ENCODE peak calls at places on chromosomes 5 and 9, in five cellular contexts. E, U, P, W and L are unnamed samples.

GRCh38 chr9:130765135-130766030 is 69.7 kb upstream of the ABL1 start:
- DNase-seq in E (no peak), U (no peak), P (peak; percentile 43), W (no peak), L (no peak)

GRCh38 chr5:73441377-73441776 is 7.2 kb downstream of the FOXD1 start:
- DNase-seq in E (no peak), U (no peak), P (peak; percentile 35), W (no peak), L (no peak)

GRCh38 chr5:82364497-82364896 is 86.3 kb upstream of the RPS23 start:
- DNase-seq in E (no peak), U (no peak), P (peak; percentile 80), W (no peak), L (peak; percentile 48)

GRCh38 chr9:112887377-112887776 is 3.3 kb downstream of the SLC46A2 start:
- DNase-seq in E (peak; percentile 12), U (no peak), P (no peak), W (peak; percentile 77), L (peak; percentile 59)

GRCh38 chr5:2017540-2018389 is 135.0 kb upstream of the IRX4 start:
- DNase-seq in E (peak; percentile 8), U (peak; percentile 33), P (peak; percentile 34), W (no peak), L (peak; percentile 50)

GRCh38 chr9:81635526-81636279 is 53.6 kb downstream of the TLE1 start:
- DNase-seq in E (no peak), U (no peak), P (peak; percentile 78), W (no peak), L (no peak)

GRCh38 chr5:36491860-36492259 is 114.5 kb upstream of the SLC1A3 start:
- DNase-seq in E (no peak), U (no peak), P (no peak), W (no peak), L (peak; percentile 12)

GRCh38 chr5:142720561-142721275 is 34.8 kb upstream of the FGF1 start:
- DNase-seq in E (peak; percentile 45), U (no peak), P (no peak), W (peak; percentile 25), L (no peak)

GRCh38 chr5:67059747-67060490 is 136.7 kb downstream of the CD180 start:
- DNase-seq in E (no peak), U (no peak), P (peak; percentile 31), W (no peak), L (no peak)

GRCh38 chr5:107669543-107670027 is 1.2 kb downstream of the EFNA5 start:
- DNase-seq in E (no peak), U (no peak), P (peak; percentile 36), W (peak; percentile 55), L (peak; percentile 53)

GRCh38 chr9:12702160-12702758 is 9.1 kb downstream of the TYRP1 start:
- DNase-seq in E (peak; percentile 3), U (peak; percentile 56), P (peak; percentile 80), W (peak; percentile 54), L (peak; percentile 80)

GRCh38 chr9:73125651-73126050 is 26.0 kb upstream of the ANXA1 start:
- DNase-seq in E (no peak), U (no peak), P (peak; percentile 87), W (no peak), L (no peak)

GRCh38 chr5:54186912-54187445 is 123.4 kb downstream of the ARL15 start:
- DNase-seq in E (no peak), U (no peak), P (peak; percentile 5), W (peak; percentile 28), L (peak; percentile 17)

GRCh38 chr5:8577792-8578191 is 708.8 kb downstream of the MTRR start:
- DNase-seq in E (no peak), U (no peak), P (peak; percentile 3), W (no peak), L (no peak)

GRCh38 chr9:112380771-112381181 is 868 bp downstream of the HSDL2 start:
- DNase-seq in E (peak; percentile 42), U (no peak), P (peak; percentile 48), W (no peak), L (no peak)

GRCh38 chr9:13026956-13027355 is 252.1 kb downstream of the LURAP1L start:
- DNase-seq in E (no peak), U (no peak), P (no peak), W (no peak), L (no peak)

GRCh38 chr9:82234160-82234943 is 245.8 kb downstream of the SPATA31D1 start:
- DNase-seq in E (no peak), U (no peak), P (no peak), W (no peak), L (no peak)

GRCh38 chr9:69027355-69028097 is 8.0 kb upstream of the FXN start:
- DNase-seq in E (peak; percentile 54), U (peak; percentile 65), P (peak; percentile 58), W (peak; percentile 49), L (peak; percentile 71)

GRCh38 chr9:82526629-82527028 is 536.3 kb downstream of the RASEF start:
- DNase-seq in E (no peak), U (no peak), P (no peak), W (no peak), L (no peak)

GRCh38 chr5:457195-457961 is 14.4 kb downstream of the EXOC3 start:
- DNase-seq in E (no peak), U (no peak), P (no peak), W (peak; percentile 12), L (no peak)

GRCh38 chr5:33372721-33373120 is 68.0 kb upstream of the TARS1 start:
- DNase-seq in E (no peak), U (no peak), P (peak; percentile 9), W (no peak), L (no peak)

GRCh38 chr5:69414885-69415583 is at the start of gene MARVELD2:
- DNase-seq in E (peak; percentile 81), U (peak; percentile 77), P (peak; percentile 77), W (peak; percentile 94), L (peak; percentile 90)

GRCh38 chr5:132497488-132497997 is 7.0 kb upstream of the IRF1 start:
- DNase-seq in E (no peak), U (no peak), P (peak; percentile 97), W (peak; percentile 66), L (no peak)

GRCh38 chr9:130794923-130795495 is 40.0 kb upstream of the ABL1 start:
- DNase-seq in E (no peak), U (no peak), P (peak; percentile 53), W (no peak), L (no peak)

GRCh38 chr9:95067888-95068287 is 249.6 kb downstream of the FANCC start:
- DNase-seq in E (no peak), U (no peak), P (peak; percentile 56), W (no peak), L (no peak)

GRCh38 chr5:179827684-179828083 is 7.0 kb downstream of the SQSTM1 start:
- DNase-seq in E (no peak), U (no peak), P (peak; percentile 77), W (no peak), L (no peak)

GRCh38 chr5:91318727-91319126 is 64.4 kb downstream of the ARRDC3 start:
- DNase-seq in E (no peak), U (no peak), P (no peak), W (no peak), L (no peak)

GRCh38 chr5:55855509-55855908 is 4.4 kb downstream of the IL31RA start:
- DNase-seq in E (no peak), U (no peak), P (no peak), W (no peak), L (no peak)

DNA sequence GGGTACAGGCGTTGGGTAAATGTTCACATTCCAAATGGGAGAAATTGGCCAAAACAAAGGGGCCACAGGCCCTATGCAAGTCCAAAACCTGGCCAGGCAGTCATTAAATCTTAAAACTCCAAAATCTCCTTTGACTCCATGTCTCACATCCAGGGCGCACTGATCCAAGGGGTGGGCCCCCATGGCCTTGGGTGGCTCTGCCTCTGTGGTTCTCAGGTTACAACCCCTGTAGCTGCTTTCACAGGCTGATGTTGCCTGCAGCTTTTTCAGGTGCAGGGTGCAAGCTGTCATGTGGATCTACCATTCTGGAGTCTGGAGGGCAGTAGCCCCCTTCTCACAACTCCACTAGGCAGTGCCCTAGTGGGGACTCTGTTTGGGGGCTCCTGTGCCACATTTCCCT is 44.8 kb downstream of the NLN start:
- DNase-seq in E (no peak), U (no peak), P (no peak), W (peak; percentile 31), L (no peak)
- H2AFZ ChIP-seq in E (no peak overlapping the region), U (no peak overlapping the region), P (no peak overlapping the region), W (no peak overlapping the region), L (no peak overlapping the region)

GRCh38 chr5:150490754-150491153 is 17.2 kb upstream of the NDST1 start:
- DNase-seq in E (no peak), U (no peak), P (peak; percentile 13), W (no peak), L (no peak)

GRCh38 chr5:150491876-150492275 is 16.1 kb upstream of the NDST1 start:
- DNase-seq in E (no peak), U (no peak), P (no peak), W (no peak), L (no peak)

GRCh38 chr5:150489358-150490295 is 18.3 kb upstream of the NDST1 start:
- DNase-seq in E (no peak), U (no peak), P (peak; percentile 82), W (peak; percentile 58), L (no peak)

GRCh38 chr5:150490296-150490669 is 17.6 kb upstream of the NDST1 start:
- DNase-seq in E (no peak), U (no peak), P (peak; percentile 10), W (no peak), L (no peak)

GRCh38 chr5:150492621-150493020 is 15.3 kb upstream of the NDST1 start:
- DNase-seq in E (no peak), U (no peak), P (peak; percentile 94), W (no peak), L (no peak)
- H4K20me1 ChIP-seq in E (peaks cover 63% of the 10 kb centered on the region), U (no peaks in the 10 kb centered on the region), P (no peaks in the 10 kb centered on the region), W (peaks cover 2% of the 10 kb centered on the region), L (peaks cover 44% of the 10 kb centered on the region)

DNA sequence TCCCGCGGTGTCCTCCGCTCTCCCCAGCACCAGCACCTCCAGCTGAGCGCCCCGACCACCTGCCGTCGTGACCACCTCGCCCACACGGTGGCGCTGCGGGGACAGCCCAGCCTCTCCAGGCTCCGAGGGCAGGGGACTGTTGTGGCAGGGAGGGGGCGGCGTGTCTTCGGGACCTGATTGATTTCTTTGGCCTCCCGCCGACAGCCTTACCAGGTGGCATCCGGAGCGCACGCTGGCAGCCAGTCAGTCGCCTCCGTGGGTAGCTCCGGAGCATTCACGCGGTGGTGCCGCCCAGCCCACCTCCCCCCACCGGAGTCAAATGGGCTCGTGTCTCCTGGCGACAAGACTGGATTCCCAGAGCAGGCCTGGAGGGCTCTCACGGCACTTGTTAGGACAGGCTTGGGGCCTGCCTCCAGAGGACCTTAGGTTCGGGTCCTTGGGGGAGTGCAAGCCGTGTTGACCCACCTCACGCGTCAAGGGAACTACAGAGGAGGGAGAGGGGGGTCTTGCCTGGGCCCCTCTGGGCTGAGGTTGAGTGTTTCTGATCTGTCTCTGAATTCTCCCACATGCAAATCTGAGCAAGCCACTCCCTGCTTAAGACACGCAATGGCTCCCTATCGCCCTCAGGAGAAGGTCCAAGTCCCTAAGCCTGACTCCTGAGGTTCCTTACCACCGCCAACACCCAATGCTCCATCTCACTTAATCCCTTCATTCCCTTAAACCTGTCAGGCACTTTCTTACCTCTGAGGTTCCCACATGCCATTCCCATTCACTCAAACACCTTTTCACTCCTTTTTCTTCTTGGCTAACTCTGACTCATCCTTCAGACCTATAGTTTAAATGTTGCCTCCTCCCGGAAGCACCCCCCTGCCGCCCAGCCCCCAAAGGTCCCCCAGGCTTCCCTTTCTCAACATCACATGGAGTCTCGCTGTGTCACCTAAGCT is 51.2 kb upstream of the GGTA1 start:
- DNase-seq in E (peak; percentile 58), U (peak; percentile 40), P (peak; percentile 67), W (peak; percentile 94), L (peak; percentile 91)
- H2AFZ ChIP-seq in E (no peak overlapping the region), U (no peak overlapping the region), P (no peak overlapping the region), W (no peak overlapping the region), L (peak overlapping the region; percentile 91)

GRCh38 chr9:133372144-133372543 is 3.7 kb downstream of the SURF4 start:
- DNase-seq in E (no peak), U (no peak), P (no peak), W (no peak), L (no peak)
- H4K20me1 ChIP-seq in E (peaks cover 80% of the 10 kb centered on the region), U (peaks cover 9% of the 10 kb centered on the region), P (peaks cover 57% of the 10 kb centered on the region), W (no peaks in the 10 kb centered on the region), L (peaks cover 85% of the 10 kb centered on the region)

GRCh38 chr9:20651926-20652325 is 29.6 kb upstream of the MLLT3 start:
- DNase-seq in E (no peak), U (no peak), P (no peak), W (no peak), L (no peak)
- H2AFZ ChIP-seq in E (no peak overlapping the region), U (no peak overlapping the region), P (no peak overlapping the region), W (no peak overlapping the region), L (no peak overlapping the region)